ENCODE peak calls at places on chromosome 7, in four cellular contexts. One of them, this sample, is unnamed.

GRCh38 chr7:29255839-29256782 is 61.5 kb downstream of the CHN2 start:
- DNase-seq in mesendoderm: no peak
- DNase-seq in hepatocyte: peak; percentile 29
- DNase-seq in OCI-LY7: no peak
- DNase-seq in this sample: no peak

GRCh38 chr7:134831862-134832261 is 52.4 kb downstream of the CALD1 start:
- DNase-seq in hepatocyte: no peak
- DNase-seq in mesendoderm: no peak
- DNase-seq in OCI-LY7: no peak
- DNase-seq in this sample: no peak

GRCh38 chr7:27364344-27364758 is 121.7 kb downstream of the EVX1 start:
- DNase-seq in mesendoderm: no peak
- DNase-seq in OCI-LY7: no peak
- DNase-seq in hepatocyte: peak; percentile 61
- DNase-seq in this sample: no peak

GRCh38 chr7:47428052-47428779 is 153.7 kb downstream of the TNS3 start:
- DNase-seq in mesendoderm: no peak
- DNase-seq in hepatocyte: no peak
- DNase-seq in OCI-LY7: no peak
- DNase-seq in this sample: no peak

GRCh38 chr7:135773451-135773850 is 24.8 kb upstream of the FAM180A start:
- DNase-seq in hepatocyte: peak; percentile 32
- DNase-seq in mesendoderm: no peak
- DNase-seq in OCI-LY7: no peak
- DNase-seq in this sample: peak; percentile 17

GRCh38 chr7:43077732-43078391 is 34.6 kb upstream of the HECW1 start:
- DNase-seq in hepatocyte: peak; percentile 21
- DNase-seq in mesendoderm: peak; percentile 87
- DNase-seq in OCI-LY7: no peak
- DNase-seq in this sample: peak; percentile 36

GRCh38 chr7:69452797-69453196 is 145.5 kb upstream of the AUTS2 start:
- DNase-seq in OCI-LY7: no peak
- DNase-seq in hepatocyte: no peak
- DNase-seq in mesendoderm: no peak
- DNase-seq in this sample: no peak

GRCh38 chr7:16130127-16131110 is 290.9 kb downstream of the CRPPA start:
- DNase-seq in mesendoderm: no peak
- DNase-seq in OCI-LY7: no peak
- DNase-seq in hepatocyte: no peak
- DNase-seq in this sample: no peak

GRCh38 chr7:98968621-98969020 is 90.3 kb downstream of the TRRAP start:
- DNase-seq in OCI-LY7: no peak
- DNase-seq in mesendoderm: no peak
- DNase-seq in hepatocyte: no peak
- DNase-seq in this sample: no peak

GRCh38 chr7:44275829-44276570 is 49.4 kb downstream of the CAMK2B start:
- DNase-seq in OCI-LY7: no peak
- DNase-seq in mesendoderm: peak; percentile 86
- DNase-seq in hepatocyte: peak; percentile 71
- DNase-seq in this sample: peak; percentile 94

GRCh38 chr7:73668103-73668937 is 689 bp downstream of the VPS37D start:
- DNase-seq in hepatocyte: peak; percentile 44
- DNase-seq in OCI-LY7: peak; percentile 33
- DNase-seq in mesendoderm: no peak
- DNase-seq in this sample: peak; percentile 66

GRCh38 chr7:73669858-73670385 is 2.3 kb downstream of the VPS37D start:
- DNase-seq in OCI-LY7: no peak
- DNase-seq in mesendoderm: no peak
- DNase-seq in hepatocyte: no peak
- DNase-seq in this sample: no peak

GRCh38 chr7:73671317-73671651 is 3.7 kb downstream of the VPS37D start:
- DNase-seq in hepatocyte: no peak
- DNase-seq in OCI-LY7: no peak
- DNase-seq in mesendoderm: no peak
- DNase-seq in this sample: no peak

GRCh38 chr7:73667344-73668102 is at the start of gene VPS37D:
- DNase-seq in mesendoderm: peak; percentile 92
- DNase-seq in hepatocyte: peak; percentile 97
- DNase-seq in OCI-LY7: peak; percentile 91
- DNase-seq in this sample: peak; percentile 98

DNA sequence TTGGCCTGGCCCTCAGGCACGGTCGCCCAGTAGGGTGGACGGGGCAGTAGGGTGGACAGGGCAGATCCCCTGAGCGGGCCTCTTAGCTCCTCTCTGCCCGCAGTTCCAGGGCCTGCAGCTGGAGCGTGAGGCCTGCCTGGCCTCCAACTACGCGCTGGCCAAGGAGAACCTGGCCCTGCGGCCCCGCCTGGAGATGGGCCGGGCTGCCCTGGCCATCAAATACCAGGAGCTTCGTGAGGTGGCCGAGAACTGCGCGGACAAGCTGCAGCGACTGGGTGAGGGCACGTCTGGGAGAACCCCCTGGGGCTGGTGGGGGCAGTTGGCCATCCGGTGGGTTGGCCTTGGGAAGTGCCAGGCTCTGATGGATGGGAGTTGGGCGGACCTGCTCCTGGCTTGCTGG is 1.7 kb downstream of the VPS37D start:
- DNase-seq in OCI-LY7: no peak
- DNase-seq in mesendoderm: no peak
- DNase-seq in hepatocyte: no peak
- DNase-seq in this sample: peak; percentile 35
- H3K4me2 ChIP-seq in OCI-LY7: peak overlapping the region; percentile 97
- H3K4me2 ChIP-seq in mesendoderm: no peak overlapping the region
- H3K4me2 ChIP-seq in hepatocyte: peak overlapping the region; percentile 93
- H3K4me2 ChIP-seq in this sample: peak overlapping the region; percentile 98

GRCh38 chr7:66883716-66884115 is 37.3 kb upstream of the TMEM248 start:
- DNase-seq in hepatocyte: no peak
- DNase-seq in OCI-LY7: no peak
- DNase-seq in mesendoderm: no peak
- DNase-seq in this sample: no peak
- H3K4me2 ChIP-seq in hepatocyte: no peak overlapping the region
- H3K4me2 ChIP-seq in OCI-LY7: no peak overlapping the region
- H3K4me2 ChIP-seq in mesendoderm: no peak overlapping the region
- H3K4me2 ChIP-seq in this sample: no peak overlapping the region

DNA sequence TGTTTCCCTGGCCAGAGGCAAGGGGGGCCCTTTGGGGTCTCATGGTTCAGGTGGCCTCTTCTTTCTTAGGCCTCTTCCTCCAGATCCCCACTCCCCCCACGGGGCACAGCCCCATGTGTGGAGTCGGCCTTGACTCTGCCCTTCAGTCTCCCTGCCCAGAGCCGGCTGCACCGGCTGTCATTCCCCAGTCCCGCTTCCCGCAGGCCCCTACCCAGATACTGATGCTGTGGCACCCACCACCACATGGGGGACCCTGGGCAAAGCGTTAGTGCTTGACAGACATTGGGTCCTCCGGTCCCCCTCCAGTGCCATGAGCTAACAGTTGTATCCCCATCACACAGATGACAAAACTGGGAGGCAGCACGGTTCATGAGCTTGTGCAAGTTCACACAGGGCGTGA is 6.3 kb upstream of the GIMAP8 start:
- DNase-seq in mesendoderm: no peak
- DNase-seq in OCI-LY7: no peak
- DNase-seq in hepatocyte: no peak
- DNase-seq in this sample: no peak
- H3K4me2 ChIP-seq in mesendoderm: no peak overlapping the region
- H3K4me2 ChIP-seq in OCI-LY7: no peak overlapping the region
- H3K4me2 ChIP-seq in hepatocyte: no peak overlapping the region
- H3K4me2 ChIP-seq in this sample: no peak overlapping the region

GRCh38 chr7:36303202-36304098 is 86.2 kb upstream of the ANLN start:
- DNase-seq in mesendoderm: no peak
- DNase-seq in OCI-LY7: no peak
- DNase-seq in hepatocyte: peak; percentile 85
- DNase-seq in this sample: peak; percentile 57
- H3K4me2 ChIP-seq in mesendoderm: no peak overlapping the region
- H3K4me2 ChIP-seq in OCI-LY7: no peak overlapping the region
- H3K4me2 ChIP-seq in hepatocyte: no peak overlapping the region
- H3K4me2 ChIP-seq in this sample: peak overlapping the region; percentile 11

DNA sequence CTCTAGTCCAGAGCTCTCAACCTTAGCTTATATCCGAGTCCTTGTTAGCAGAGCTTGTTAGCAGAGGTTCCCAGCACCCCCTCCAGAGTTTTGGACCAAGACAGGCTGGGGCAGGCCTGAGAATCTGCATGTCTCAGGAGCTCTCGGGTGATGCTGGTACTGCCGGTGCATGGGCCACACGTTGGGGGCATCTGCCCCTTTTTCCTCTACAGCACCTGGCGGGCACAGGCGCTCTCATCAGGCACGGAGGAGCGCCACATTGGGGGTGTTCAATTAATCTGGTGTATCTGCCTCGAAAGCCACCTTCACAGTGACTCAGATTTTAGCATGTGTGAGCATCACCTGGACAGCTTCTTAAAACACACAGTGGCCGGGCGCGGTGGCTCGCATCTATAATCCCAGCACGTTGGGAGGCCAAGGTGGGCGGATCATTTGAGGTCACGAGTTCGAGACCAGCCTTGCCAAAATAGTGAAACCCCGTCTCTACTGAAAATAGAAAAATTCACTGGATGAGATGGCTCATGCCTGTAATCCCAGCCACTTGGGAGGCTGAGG is 117.7 kb downstream of the ELFN1 start:
- DNase-seq in OCI-LY7: no peak
- DNase-seq in mesendoderm: no peak
- DNase-seq in hepatocyte: no peak
- DNase-seq in this sample: no peak
- H3K4me2 ChIP-seq in OCI-LY7: no peak overlapping the region
- H3K4me2 ChIP-seq in mesendoderm: no peak overlapping the region
- H3K4me2 ChIP-seq in hepatocyte: no peak overlapping the region
- H3K4me2 ChIP-seq in this sample: no peak overlapping the region

DNA sequence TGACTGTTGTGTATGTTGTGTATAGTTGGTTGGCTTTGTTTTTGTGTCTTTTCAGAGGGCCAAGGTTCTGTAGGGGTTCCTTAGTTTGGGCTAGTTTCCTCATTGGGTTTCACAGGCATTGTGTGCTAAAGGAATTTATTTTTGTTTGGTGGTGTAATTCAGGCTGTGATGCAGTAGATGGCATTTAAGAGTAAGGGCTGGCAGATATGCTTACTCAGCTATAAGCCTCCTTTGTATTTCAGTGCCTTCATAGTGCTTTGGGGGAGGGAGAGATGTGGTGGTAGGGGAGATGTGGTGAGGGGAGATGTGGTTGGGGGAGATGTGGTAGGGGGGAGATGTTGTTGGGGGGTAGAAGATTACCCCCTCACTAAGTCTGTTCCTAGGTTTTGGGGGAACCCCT is 91.7 kb downstream of the SLC25A40 start:
- DNase-seq in mesendoderm: peak; percentile 24
- DNase-seq in hepatocyte: no peak
- DNase-seq in OCI-LY7: peak; percentile 4
- DNase-seq in this sample: no peak
- H3K4me2 ChIP-seq in mesendoderm: no peak overlapping the region
- H3K4me2 ChIP-seq in hepatocyte: no peak overlapping the region
- H3K4me2 ChIP-seq in OCI-LY7: no peak overlapping the region
- H3K4me2 ChIP-seq in this sample: no peak overlapping the region

DNA sequence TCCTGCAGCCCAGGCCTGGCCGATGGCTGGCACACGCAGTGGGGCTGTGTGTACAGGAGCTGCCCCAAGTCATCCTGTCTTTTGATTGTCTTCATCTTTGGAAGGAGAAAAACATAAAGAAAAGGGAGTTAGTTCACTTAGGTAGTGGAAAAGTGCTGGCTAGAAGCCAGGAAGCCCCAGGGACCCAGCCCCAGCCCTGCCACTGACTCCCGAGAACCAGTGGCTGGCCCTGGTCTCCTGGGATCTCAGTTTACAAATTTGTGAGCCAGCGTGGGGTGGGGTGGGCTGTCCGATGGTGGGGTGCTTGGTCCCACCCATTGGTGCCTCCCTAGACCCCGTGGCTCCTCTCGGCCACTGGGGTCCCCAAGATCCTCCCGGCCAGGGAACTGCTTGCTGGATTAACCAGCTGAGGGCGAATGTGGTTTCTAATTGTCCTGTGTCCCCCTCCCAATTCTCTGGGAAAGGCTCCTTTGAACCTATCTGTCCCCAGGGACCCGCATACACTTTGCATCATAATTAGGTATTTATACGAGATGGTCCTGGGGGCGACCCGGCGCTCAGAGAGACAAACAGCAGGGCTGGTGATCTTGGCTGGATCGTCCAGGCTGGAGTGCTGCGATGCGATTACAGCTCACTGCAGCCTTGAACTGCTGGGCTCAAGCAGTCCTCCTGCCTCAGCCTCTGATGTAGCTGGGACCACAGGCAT is 16.3 kb upstream of the CHST12 start:
- DNase-seq in OCI-LY7: no peak
- DNase-seq in hepatocyte: no peak
- DNase-seq in mesendoderm: peak; percentile 17
- DNase-seq in this sample: peak; percentile 27
- H3K4me2 ChIP-seq in OCI-LY7: no peak overlapping the region
- H3K4me2 ChIP-seq in hepatocyte: no peak overlapping the region
- H3K4me2 ChIP-seq in mesendoderm: no peak overlapping the region
- H3K4me2 ChIP-seq in this sample: no peak overlapping the region

DNA sequence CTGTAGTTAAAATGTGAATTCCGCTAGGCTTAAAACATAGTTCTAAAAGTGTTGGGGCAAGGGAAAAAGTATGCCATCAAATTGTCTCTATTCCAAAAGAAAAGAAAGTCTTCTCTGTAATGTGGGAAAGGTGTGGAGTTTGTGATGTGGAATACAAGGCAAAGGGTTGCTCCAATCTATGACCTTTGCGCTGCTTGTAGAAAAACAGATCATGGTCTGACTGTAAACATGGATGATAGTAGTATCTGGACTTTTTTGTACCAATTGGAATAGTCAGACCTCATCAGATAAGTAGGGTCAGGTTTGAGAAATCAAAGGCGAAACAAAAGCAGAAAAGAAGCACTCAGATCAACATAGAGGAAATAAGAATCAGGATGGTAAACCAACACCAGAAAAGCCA is 372.3 kb downstream of the TFEC start:
- DNase-seq in mesendoderm: no peak
- DNase-seq in OCI-LY7: no peak
- DNase-seq in hepatocyte: no peak
- DNase-seq in this sample: no peak
- H3K4me2 ChIP-seq in mesendoderm: no peak overlapping the region
- H3K4me2 ChIP-seq in OCI-LY7: no peak overlapping the region
- H3K4me2 ChIP-seq in hepatocyte: no peak overlapping the region
- H3K4me2 ChIP-seq in this sample: no peak overlapping the region

DNA sequence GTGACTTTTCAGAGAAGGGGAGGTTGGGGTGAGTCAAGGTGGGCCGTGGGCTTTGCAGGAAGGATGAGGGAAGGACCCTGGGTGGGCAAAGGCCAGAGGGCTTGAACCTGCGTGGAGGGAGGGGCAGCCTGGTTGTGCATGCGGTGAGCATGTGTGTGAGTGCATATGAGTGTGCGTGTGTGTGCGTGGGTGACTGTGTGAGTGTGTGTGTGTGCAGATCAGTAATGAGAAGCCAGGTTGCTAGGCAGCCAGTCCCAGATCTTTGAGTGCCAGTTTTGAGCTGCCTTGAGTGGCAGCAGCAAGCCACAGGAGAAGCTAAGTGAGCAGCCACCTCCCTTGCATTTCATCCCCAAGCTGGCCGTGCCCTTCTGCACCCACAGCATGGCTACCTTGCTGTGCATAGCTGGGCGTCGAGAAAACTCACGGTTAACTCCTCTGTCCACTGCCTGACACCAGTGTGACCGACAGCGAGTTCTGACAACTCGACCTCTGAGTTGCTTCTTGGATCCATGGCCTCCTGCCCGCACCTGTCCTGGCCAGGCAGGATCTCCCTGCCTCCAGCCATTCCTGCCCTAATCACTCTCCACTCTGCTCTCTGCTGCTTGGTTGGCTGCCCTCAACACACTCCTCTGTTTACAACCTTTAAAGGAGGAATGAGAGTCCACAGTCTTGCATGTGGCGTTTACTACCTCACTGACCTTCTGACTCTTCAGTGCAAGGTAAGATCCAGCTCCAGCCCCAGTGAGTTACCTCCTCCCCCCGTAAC is 775.4 kb downstream of the TYW1 start:
- DNase-seq in mesendoderm: no peak
- DNase-seq in OCI-LY7: no peak
- DNase-seq in hepatocyte: peak; percentile 6
- DNase-seq in this sample: no peak
- H3K4me2 ChIP-seq in mesendoderm: no peak overlapping the region
- H3K4me2 ChIP-seq in OCI-LY7: no peak overlapping the region
- H3K4me2 ChIP-seq in hepatocyte: no peak overlapping the region
- H3K4me2 ChIP-seq in this sample: no peak overlapping the region

This sample was measured in neural progenitor cell.